ENCODE peak calls at places on chromosomes 7 and 10, in seven cellular contexts. Y is body of pancreas, S is tibial artery, Q is upper lobe of right lung, I is esophagus squamous epithelium, L is lower lobe of right lung, F is testis. T is an unnamed sample.

GRCh38 chr10:110779489-110779888 is 92.2 kb upstream of the PDCD4 start:
- DNase-seq in Q (no peak), S (no peak), Y (no peak), F (no peak), L (no peak), I (no peak), T (no peak)

GRCh38 chr7:47180268-47180826 is 401.6 kb downstream of the TNS3 start:
- DNase-seq in L (no peak), Q (no peak), S (no peak), Y (peak; percentile 67), F (peak; percentile 69), I (no peak), T (no peak)

GRCh38 chr10:18205098-18205834 is 65.0 kb downstream of the CACNB2 start:
- DNase-seq in Y (no peak), I (no peak), L (no peak), F (no peak), S (no peak), Q (no peak), T (no peak)

GRCh38 chr7:87225696-87226095 is 6.2 kb upstream of the TMEM243 start:
- DNase-seq in S (no peak), Q (no peak), F (no peak), I (no peak), Y (no peak), L (no peak), T (no peak)

GRCh38 chr7:129493555-129493954 is 8.8 kb upstream of the SMKR1 start:
- DNase-seq in L (no peak), Y (no peak), S (no peak), I (no peak), F (no peak), Q (no peak), T (no peak)

GRCh38 chr10:52318822-52319464 is 4.9 kb downstream of the DKK1 start:
- DNase-seq in S (no peak), F (no peak), L (no peak), Q (no peak), I (no peak), Y (no peak), T (no peak)

GRCh38 chr10:89283988-89284475 is 17.8 kb upstream of the IFIT2 start:
- DNase-seq in S (peak; percentile 87), I (no peak), Y (peak; percentile 56), F (peak; percentile 65), Q (no peak), L (no peak), T (no peak)

GRCh38 chr10:28180654-28181053 is 122.2 kb downstream of the MPP7 start:
- DNase-seq in Q (no peak), L (no peak), F (no peak), Y (no peak), I (no peak), S (no peak), T (no peak)

GRCh38 chr10:110335314-110336064 is 30.8 kb upstream of the SMNDC1 start:
- DNase-seq in Q (no peak), L (no peak), Y (no peak), S (no peak), I (no peak), F (no peak), T (no peak)

GRCh38 chr10:29692121-29692539 is 57.4 kb upstream of the SVIL start:
- DNase-seq in Y (no peak), L (no peak), Q (no peak), S (no peak), I (no peak), F (no peak), T (no peak)

GRCh38 chr7:152608208-152608607 is 67.7 kb downstream of the XRCC2 start:
- DNase-seq in I (no peak), L (no peak), F (no peak), Y (no peak), S (no peak), Q (no peak), T (no peak)

GRCh38 chr7:5283421-5284303 is 919 bp downstream of the SLC29A4 start:
- DNase-seq in L (no peak), Y (peak; percentile 40), F (no peak), Q (no peak), I (no peak), S (no peak), T (no peak)

GRCh38 chr10:71206911-71207310 is 5.5 kb upstream of the UNC5B start:
- DNase-seq in S (peak; percentile 55), F (no peak), I (no peak), Y (no peak), L (no peak), Q (peak; percentile 38), T (no peak)

GRCh38 chr10:133041101-133041500 is 46.6 kb upstream of the ADGRA1 start:
- DNase-seq in Y (no peak), S (no peak), L (no peak), I (no peak), Q (no peak), F (no peak), T (no peak)

GRCh38 chr10:103680869-103681236 is 174.5 kb downstream of the SH3PXD2A start:
- DNase-seq in Q (no peak), F (no peak), I (no peak), S (no peak), Y (no peak), L (no peak), T (no peak)

GRCh38 chr7:92916751-92917369 is 80.5 kb upstream of the CDK6 start:
- DNase-seq in L (no peak), Y (peak; percentile 58), Q (no peak), I (no peak), F (peak; percentile 37), S (no peak), T (no peak)

GRCh38 chr10:125629758-125630376 is 53.1 kb downstream of the TEX36 start:
- DNase-seq in S (no peak), Y (peak; percentile 18), L (no peak), Q (no peak), F (no peak), I (no peak), T (no peak)

GRCh38 chr10:12041766-12042408 is 722 bp downstream of the UPF2 start:
- DNase-seq in F (peak; percentile 36), Q (no peak), S (no peak), Y (peak; percentile 27), L (no peak), I (no peak), T (no peak)
- H3K9me3 ChIP-seq in F (no peaks in the 10 kb centered on the region), Q (no peaks in the 10 kb centered on the region), S (no peaks in the 10 kb centered on the region), Y (no peaks in the 10 kb centered on the region), L (no peaks in the 10 kb centered on the region), I (no peaks in the 10 kb centered on the region), T (no peaks in the 10 kb centered on the region)

GRCh38 chr7:157940497-157940896 is 603.7 kb downstream of the DNAJB6 start:
- DNase-seq in Q (no peak), S (no peak), Y (no peak), I (no peak), F (no peak), L (no peak), T (no peak)
- H3K9me3 ChIP-seq in Q (no peaks in the 10 kb centered on the region), S (no peaks in the 10 kb centered on the region), Y (no peaks in the 10 kb centered on the region), I (no peaks in the 10 kb centered on the region), F (no peaks in the 10 kb centered on the region), L (no peaks in the 10 kb centered on the region), T (no peaks in the 10 kb centered on the region)

GRCh38 chr10:14089556-14090297 is 241.0 kb downstream of the FRMD4A start:
- DNase-seq in F (no peak), I (no peak), Y (peak; percentile 15), S (no peak), L (no peak), Q (no peak), T (no peak)
- H3K9me3 ChIP-seq in F (no peaks in the 10 kb centered on the region), I (no peaks in the 10 kb centered on the region), Y (no peaks in the 10 kb centered on the region), S (no peaks in the 10 kb centered on the region), L (no peaks in the 10 kb centered on the region), Q (no peaks in the 10 kb centered on the region), T (no peaks in the 10 kb centered on the region)

GRCh38 chr7:134571101-134571500 is 22.2 kb downstream of the AKR1B15 start:
- DNase-seq in S (no peak), Y (no peak), F (no peak), L (no peak), I (no peak), Q (no peak), T (no peak)
- H3K9me3 ChIP-seq in S (peaks cover 10% of the 10 kb centered on the region), Y (no peaks in the 10 kb centered on the region), F (no peaks in the 10 kb centered on the region), L (peaks cover 6% of the 10 kb centered on the region), I (peaks cover 8% of the 10 kb centered on the region), Q (no peaks in the 10 kb centered on the region), T (no peaks in the 10 kb centered on the region)

GRCh38 chr7:121510858-121511482 is 114.9 kb upstream of the FAM3C start:
- DNase-seq in I (no peak), F (no peak), L (no peak), Q (no peak), Y (no peak), S (no peak), T (no peak)
- H3K9me3 ChIP-seq in I (peaks cover 52% of the 10 kb centered on the region), F (no peaks in the 10 kb centered on the region), L (peaks cover 10% of the 10 kb centered on the region), Q (peaks cover 2% of the 10 kb centered on the region), Y (no peaks in the 10 kb centered on the region), S (peaks cover 21% of the 10 kb centered on the region), T (no peaks in the 10 kb centered on the region)

GRCh38 chr7:13882051-13882450 is 107.4 kb downstream of the ETV1 start:
- DNase-seq in I (no peak), F (no peak), L (no peak), S (no peak), Q (no peak), Y (no peak), T (no peak)
- H3K9me3 ChIP-seq in I (no peaks in the 10 kb centered on the region), F (no peaks in the 10 kb centered on the region), L (no peaks in the 10 kb centered on the region), S (no peaks in the 10 kb centered on the region), Q (no peaks in the 10 kb centered on the region), Y (no peaks in the 10 kb centered on the region), T (no peaks in the 10 kb centered on the region)

DNA sequence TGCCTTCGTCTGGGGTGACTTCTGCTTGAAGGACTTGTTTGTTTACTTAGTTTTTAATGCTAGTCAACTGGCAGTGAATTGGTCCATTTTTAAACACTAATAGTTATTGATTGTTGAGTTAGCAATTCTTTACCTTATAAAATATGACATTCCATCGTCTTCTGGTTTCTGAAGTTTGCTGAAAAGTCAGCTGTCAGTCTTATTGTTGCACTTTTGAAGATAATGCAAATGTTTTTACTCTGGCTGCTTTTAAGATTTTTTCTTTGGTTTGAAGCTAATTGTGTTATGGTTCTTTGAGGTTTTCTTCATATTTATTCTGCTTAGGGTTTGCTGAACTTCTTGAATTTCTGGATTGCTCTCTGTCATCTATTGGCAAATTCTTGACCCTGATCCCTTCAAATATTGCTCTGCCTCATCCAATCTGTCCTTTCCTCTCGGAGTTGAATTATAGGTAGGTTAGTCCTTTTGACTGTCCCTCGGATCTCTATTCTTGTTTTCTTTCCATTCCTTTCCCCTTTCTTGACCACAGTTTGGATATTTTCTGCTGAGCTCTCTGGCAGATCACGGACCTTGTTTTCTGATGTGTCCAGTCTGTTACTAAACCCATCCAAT is 24.2 kb downstream of the MGMT start:
- DNase-seq in I (no peak), Y (no peak), Q (no peak), L (no peak), F (no peak), S (no peak), T (no peak)
- H3K9me3 ChIP-seq in I (peaks cover 46% of the 10 kb centered on the region), Y (no peaks in the 10 kb centered on the region), Q (peaks cover 20% of the 10 kb centered on the region), L (peaks cover 36% of the 10 kb centered on the region), F (no peaks in the 10 kb centered on the region), S (peaks cover 35% of the 10 kb centered on the region), T (peaks cover 8% of the 10 kb centered on the region)